ENCODE peak calls at places on chromosomes 5 and 9, in six cellular contexts. T is WTC11; B is mesothelial cell of epicardium; W is GM04504; X is HCEC 1CT; E is stimulated activated CD8-positive, alpha-beta memory T cell treated with anti-CD3 and anti-CD28 coated beads, Interleukin-7, amount 100 ng/mL, for 24 hours. V is an unnamed sample.

GRCh38 chr5:95261369-95262175 is 23.3 kb downstream of the MCTP1 start:
- DNase-seq in T (no peak), B (no peak), W (no peak), X (peak; percentile 45), E (no peak), V (no peak)

GRCh38 chr5:167657016-167657415 is 634.4 kb upstream of the WWC1 start:
- DNase-seq in T (no peak), B (no peak), W (no peak), X (no peak), E (no peak), V (no peak)

GRCh38 chr5:1652873-1653707 is 129.3 kb upstream of the LPCAT1 start:
- DNase-seq in T (no peak), B (no peak), W (peak; percentile 12), X (no peak), E (no peak), V (no peak)

GRCh38 chr5:65355301-65355700 is 126.4 kb downstream of the ADAMTS6 start:
- DNase-seq in T (no peak), B (no peak), W (no peak), X (no peak), E (no peak), V (no peak)

GRCh38 chr5:107794731-107795130 is 124.0 kb upstream of the EFNA5 start:
- DNase-seq in T (no peak), B (no peak), W (peak; percentile 44), X (no peak), E (no peak), V (no peak)

GRCh38 chr9:109893222-109893621 is 113.2 kb downstream of the PALM2AKAP2 start:
- DNase-seq in T (no peak), B (no peak), W (no peak), X (no peak), E (no peak), V (no peak)

GRCh38 chr9:107523539-107523938 is 34.0 kb upstream of the KLF4 start:
- DNase-seq in T (no peak), B (no peak), W (no peak), X (no peak), E (no peak), V (no peak)

GRCh38 chr9:36486933-36487481 is 85.7 kb upstream of the MELK start:
- DNase-seq in T (peak; percentile 54), B (peak; percentile 21), W (no peak), X (no peak), E (peak; percentile 29), V (no peak)

GRCh38 chr9:31323726-31324444 is 1060.6 kb upstream of the ACO1 start:
- DNase-seq in T (no peak), B (no peak), W (no peak), X (no peak), E (no peak), V (no peak)

GRCh38 chr5:178241688-178242231 is 9.2 kb upstream of the PHYKPL start:
- DNase-seq in T (no peak), B (no peak), W (no peak), X (no peak), E (no peak), V (no peak)

GRCh38 chr5:69292349-69292748 is 40.3 kb downstream of the CCDC125 start:
- DNase-seq in T (no peak), B (no peak), W (no peak), X (no peak), E (no peak), V (no peak)

GRCh38 chr5:132828846-132829494 is 1.5 kb downstream of the SHROOM1 start:
- DNase-seq in T (no peak), B (no peak), W (no peak), X (no peak), E (no peak), V (no peak)

GRCh38 chr5:53424691-53425597 is 55.5 kb upstream of the FST start:
- DNase-seq in T (no peak), B (no peak), W (no peak), X (peak; percentile 36), E (no peak), V (no peak)

GRCh38 chr5:7834982-7835381 is 16.0 kb downstream of the CFAP90 start:
- DNase-seq in T (no peak), B (no peak), W (no peak), X (no peak), E (no peak), V (no peak)

GRCh38 chr5:140114341-140115185 is 654 bp downstream of the PURA start:
- DNase-seq in T (peak; percentile 57), B (peak; percentile 35), W (no peak), X (peak; percentile 49), E (no peak), V (peak; percentile 65)

GRCh38 chr5:160556886-160557285 is 135.2 kb downstream of the PTTG1 start:
- DNase-seq in T (no peak), B (no peak), W (peak; percentile 29), X (peak; percentile 53), E (no peak), V (no peak)

GRCh38 chr5:58681943-58682342 is 99.1 kb downstream of the RAB3C start:
- DNase-seq in T (no peak), B (no peak), W (no peak), X (no peak), E (no peak), V (no peak)

GRCh38 chr5:173302546-173303155 is 25.6 kb downstream of the STC2 start:
- DNase-seq in T (no peak), B (no peak), W (peak; percentile 79), X (peak; percentile 85), E (no peak), V (no peak)

GRCh38 chr9:98766548-98766947 is 29.8 kb downstream of the ANKS6 start:
- DNase-seq in T (no peak), B (no peak), W (no peak), X (no peak), E (no peak), V (no peak)

GRCh38 chr9:19642256-19642655 is 146.6 kb downstream of the SLC24A2 start:
- DNase-seq in T (no peak), B (no peak), W (no peak), X (no peak), E (no peak), V (peak; percentile 64)

GRCh38 chr5:57002959-57003485 is 51.1 kb upstream of the MIER3 start:
- DNase-seq in T (no peak), B (no peak), W (no peak), X (no peak), E (no peak), V (no peak)

GRCh38 chr5:12488161-12488560 is 583.9 kb upstream of the CTNND2 start:
- DNase-seq in T (no peak), B (no peak), W (no peak), X (no peak), E (no peak), V (no peak)

GRCh38 chr5:66963559-66963971 is 233.0 kb downstream of the CD180 start:
- DNase-seq in T (peak; percentile 39), B (no peak), W (no peak), X (peak; percentile 50), E (no peak), V (no peak)

GRCh38 chr5:74763504-74763903 is 3.4 kb downstream of the GFM2 start:
- DNase-seq in T (no peak), B (no peak), W (no peak), X (no peak), E (no peak), V (no peak)

GRCh38 chr9:93126151-93126781 is 7.8 kb downstream of the NINJ1 start:
- DNase-seq in T (no peak), B (no peak), W (no peak), X (no peak), E (no peak), V (no peak)

GRCh38 chr9:129544766-129545165 is 76.1 kb downstream of the C9orf50 start:
- DNase-seq in T (no peak), B (no peak), W (no peak), X (peak; percentile 26), E (no peak), V (no peak)

GRCh38 chr9:103397868-103398600 is 402.9 kb downstream of the CYLC2 start:
- DNase-seq in T (peak; percentile 69), B (no peak), W (no peak), X (peak; percentile 44), E (no peak), V (no peak)

GRCh38 chr5:155480731-155481131 is 467.2 kb downstream of the KIF4B start:
- DNase-seq in T (no peak), B (no peak), W (no peak), X (no peak), E (no peak), V (no peak)

GRCh38 chr5:154970759-154971158 is 29.9 kb downstream of the MRPL22 start:
- DNase-seq in T (no peak), B (no peak), W (no peak), X (no peak), E (no peak), V (no peak)

GRCh38 chr9:91255327-91255726 is 106.4 kb downstream of the AUH start:
- DNase-seq in T (no peak), B (no peak), W (peak; percentile 42), X (peak; percentile 14), E (no peak), V (no peak)